ENCODE peak calls at places on chromosomes 1 and 21, in four cellular contexts. One of them, this sample, is unnamed.

GRCh38 chr1:66503841-66504470 is 30.0 kb upstream of the SGIP1 start:
- DNase-seq in activated CD4-positive, alpha-beta T cell treated with anti-CD3 and anti-CD28 coated beads for 24 hours: no peak
- DNase-seq in CD4-positive, alpha-beta T cell: no peak
- DNase-seq in endodermal cell: peak; percentile 87
- DNase-seq in this sample: no peak

GRCh38 chr1:53617382-53618217 is 121.4 kb downstream of the GLIS1 start:
- DNase-seq in activated CD4-positive, alpha-beta T cell treated with anti-CD3 and anti-CD28 coated beads for 24 hours: no peak
- DNase-seq in CD4-positive, alpha-beta T cell: peak; percentile 19
- DNase-seq in endodermal cell: peak; percentile 28
- DNase-seq in this sample: no peak

GRCh38 chr1:223153177-223154119 is 10.4 kb upstream of the TLR5 start:
- DNase-seq in activated CD4-positive, alpha-beta T cell treated with anti-CD3 and anti-CD28 coated beads for 24 hours: no peak
- DNase-seq in CD4-positive, alpha-beta T cell: no peak
- DNase-seq in endodermal cell: peak; percentile 57
- DNase-seq in this sample: no peak

GRCh38 chr1:44632511-44633072 is 41.7 kb downstream of the TMEM53 start:
- DNase-seq in activated CD4-positive, alpha-beta T cell treated with anti-CD3 and anti-CD28 coated beads for 24 hours: no peak
- DNase-seq in CD4-positive, alpha-beta T cell: no peak
- DNase-seq in endodermal cell: no peak
- DNase-seq in this sample: no peak

GRCh38 chr1:241640867-241641542 is 836 bp upstream of the CHML start:
- DNase-seq in activated CD4-positive, alpha-beta T cell treated with anti-CD3 and anti-CD28 coated beads for 24 hours: no peak
- DNase-seq in CD4-positive, alpha-beta T cell: no peak
- DNase-seq in endodermal cell: no peak
- DNase-seq in this sample: no peak

GRCh38 chr1:90386899-90387334 is 330.2 kb downstream of the BARHL2 start:
- DNase-seq in activated CD4-positive, alpha-beta T cell treated with anti-CD3 and anti-CD28 coated beads for 24 hours: no peak
- DNase-seq in CD4-positive, alpha-beta T cell: no peak
- DNase-seq in endodermal cell: no peak
- DNase-seq in this sample: no peak

GRCh38 chr1:87424541-87424940 is 95.9 kb downstream of the LMO4 start:
- DNase-seq in activated CD4-positive, alpha-beta T cell treated with anti-CD3 and anti-CD28 coated beads for 24 hours: no peak
- DNase-seq in CD4-positive, alpha-beta T cell: no peak
- DNase-seq in endodermal cell: no peak
- DNase-seq in this sample: no peak

GRCh38 chr1:37509181-37509580 is 5.4 kb downstream of the MEAF6 start:
- DNase-seq in activated CD4-positive, alpha-beta T cell treated with anti-CD3 and anti-CD28 coated beads for 24 hours: no peak
- DNase-seq in CD4-positive, alpha-beta T cell: no peak
- DNase-seq in endodermal cell: no peak
- DNase-seq in this sample: no peak

GRCh38 chr1:7551442-7551841 is 219.7 kb upstream of the VAMP3 start:
- DNase-seq in activated CD4-positive, alpha-beta T cell treated with anti-CD3 and anti-CD28 coated beads for 24 hours: no peak
- DNase-seq in CD4-positive, alpha-beta T cell: no peak
- DNase-seq in endodermal cell: no peak
- DNase-seq in this sample: no peak

GRCh38 chr1:77889240-77889637 is 815 bp downstream of the NEXN start:
- DNase-seq in activated CD4-positive, alpha-beta T cell treated with anti-CD3 and anti-CD28 coated beads for 24 hours: no peak
- DNase-seq in CD4-positive, alpha-beta T cell: no peak
- DNase-seq in endodermal cell: no peak
- DNase-seq in this sample: no peak

GRCh38 chr1:31396633-31397351 is 16.2 kb upstream of the SERINC2 start:
- DNase-seq in activated CD4-positive, alpha-beta T cell treated with anti-CD3 and anti-CD28 coated beads for 24 hours: no peak
- DNase-seq in CD4-positive, alpha-beta T cell: no peak
- DNase-seq in endodermal cell: no peak
- DNase-seq in this sample: no peak

GRCh38 chr1:220430059-220430458 is 97.9 kb upstream of the MARK1 start:
- DNase-seq in activated CD4-positive, alpha-beta T cell treated with anti-CD3 and anti-CD28 coated beads for 24 hours: no peak
- DNase-seq in CD4-positive, alpha-beta T cell: no peak
- DNase-seq in endodermal cell: peak; percentile 61
- DNase-seq in this sample: no peak

GRCh38 chr1:181490276-181490675 is 7.0 kb downstream of the CACNA1E start:
- DNase-seq in activated CD4-positive, alpha-beta T cell treated with anti-CD3 and anti-CD28 coated beads for 24 hours: no peak
- DNase-seq in CD4-positive, alpha-beta T cell: no peak
- DNase-seq in endodermal cell: no peak
- DNase-seq in this sample: no peak

GRCh38 chr1:160658162-160658955 is 11.5 kb upstream of the SLAMF1 start:
- DNase-seq in activated CD4-positive, alpha-beta T cell treated with anti-CD3 and anti-CD28 coated beads for 24 hours: no peak
- DNase-seq in CD4-positive, alpha-beta T cell: no peak
- DNase-seq in endodermal cell: peak; percentile 67
- DNase-seq in this sample: no peak

GRCh38 chr1:159436469-159436868 is 3.1 kb upstream of the OR10J1 start:
- DNase-seq in activated CD4-positive, alpha-beta T cell treated with anti-CD3 and anti-CD28 coated beads for 24 hours: no peak
- DNase-seq in CD4-positive, alpha-beta T cell: no peak
- DNase-seq in endodermal cell: no peak
- DNase-seq in this sample: no peak

GRCh38 chr21:42567861-42568260 is 54.2 kb downstream of the SLC37A1 start:
- DNase-seq in activated CD4-positive, alpha-beta T cell treated with anti-CD3 and anti-CD28 coated beads for 24 hours: no peak
- DNase-seq in CD4-positive, alpha-beta T cell: peak; percentile 23
- DNase-seq in endodermal cell: peak; percentile 6
- DNase-seq in this sample: no peak

GRCh38 chr1:232416026-232416568 is 213.8 kb downstream of the SIPA1L2 start:
- DNase-seq in activated CD4-positive, alpha-beta T cell treated with anti-CD3 and anti-CD28 coated beads for 24 hours: no peak
- DNase-seq in CD4-positive, alpha-beta T cell: no peak
- DNase-seq in endodermal cell: no peak
- DNase-seq in this sample: no peak

GRCh38 chr1:16924216-16924918 is 2.6 kb downstream of the CROCC start:
- DNase-seq in activated CD4-positive, alpha-beta T cell treated with anti-CD3 and anti-CD28 coated beads for 24 hours: no peak
- DNase-seq in CD4-positive, alpha-beta T cell: no peak
- DNase-seq in endodermal cell: peak; percentile 39
- DNase-seq in this sample: no peak

GRCh38 chr1:47235280-47235679 is 3.3 kb upstream of the TAL1 start:
- DNase-seq in activated CD4-positive, alpha-beta T cell treated with anti-CD3 and anti-CD28 coated beads for 24 hours: no peak
- DNase-seq in CD4-positive, alpha-beta T cell: no peak
- DNase-seq in endodermal cell: no peak
- DNase-seq in this sample: no peak

GRCh38 chr1:101317590-101317989 is 80.8 kb downstream of the S1PR1 start:
- DNase-seq in activated CD4-positive, alpha-beta T cell treated with anti-CD3 and anti-CD28 coated beads for 24 hours: no peak
- DNase-seq in CD4-positive, alpha-beta T cell: no peak
- DNase-seq in endodermal cell: peak; percentile 52
- DNase-seq in this sample: no peak

GRCh38 chr1:71196685-71197084 is 115.8 kb upstream of the ZRANB2 start:
- DNase-seq in activated CD4-positive, alpha-beta T cell treated with anti-CD3 and anti-CD28 coated beads for 24 hours: no peak
- DNase-seq in CD4-positive, alpha-beta T cell: no peak
- DNase-seq in endodermal cell: no peak
- DNase-seq in this sample: no peak

GRCh38 chr1:197911857-197912696 is 5.1 kb upstream of the LHX9 start:
- DNase-seq in activated CD4-positive, alpha-beta T cell treated with anti-CD3 and anti-CD28 coated beads for 24 hours: no peak
- DNase-seq in CD4-positive, alpha-beta T cell: no peak
- DNase-seq in endodermal cell: peak; percentile 78
- DNase-seq in this sample: no peak

GRCh38 chr1:19678931-19679453 is 14.3 kb downstream of the HTR6 start:
- DNase-seq in activated CD4-positive, alpha-beta T cell treated with anti-CD3 and anti-CD28 coated beads for 24 hours: no peak
- DNase-seq in CD4-positive, alpha-beta T cell: no peak
- DNase-seq in endodermal cell: no peak
- DNase-seq in this sample: no peak

GRCh38 chr1:21734526-21734925 is 48.4 kb downstream of the USP48 start:
- DNase-seq in activated CD4-positive, alpha-beta T cell treated with anti-CD3 and anti-CD28 coated beads for 24 hours: no peak
- DNase-seq in CD4-positive, alpha-beta T cell: no peak
- DNase-seq in endodermal cell: no peak
- DNase-seq in this sample: no peak

GRCh38 chr1:16137890-16138467 is 17.9 kb downstream of the EPHA2 start:
- DNase-seq in activated CD4-positive, alpha-beta T cell treated with anti-CD3 and anti-CD28 coated beads for 24 hours: no peak
- DNase-seq in CD4-positive, alpha-beta T cell: no peak
- DNase-seq in endodermal cell: no peak
- DNase-seq in this sample: no peak

GRCh38 chr1:85199667-85200366 is 999 bp downstream of the SYDE2 start:
- DNase-seq in activated CD4-positive, alpha-beta T cell treated with anti-CD3 and anti-CD28 coated beads for 24 hours: no peak
- DNase-seq in CD4-positive, alpha-beta T cell: no peak
- DNase-seq in endodermal cell: no peak
- DNase-seq in this sample: no peak

GRCh38 chr1:223141021-223141420 is 2.0 kb downstream of the TLR5 start:
- DNase-seq in activated CD4-positive, alpha-beta T cell treated with anti-CD3 and anti-CD28 coated beads for 24 hours: no peak
- DNase-seq in CD4-positive, alpha-beta T cell: no peak
- DNase-seq in endodermal cell: no peak
- DNase-seq in this sample: no peak

GRCh38 chr1:78045850-78046778 is at the start of gene GIPC2:
- DNase-seq in activated CD4-positive, alpha-beta T cell treated with anti-CD3 and anti-CD28 coated beads for 24 hours: peak; percentile 12
- DNase-seq in CD4-positive, alpha-beta T cell: peak; percentile 33
- DNase-seq in endodermal cell: peak; percentile 81
- DNase-seq in this sample: no peak

GRCh38 chr1:244301595-244302130 is 150.0 kb downstream of the ADSS2 start:
- DNase-seq in activated CD4-positive, alpha-beta T cell treated with anti-CD3 and anti-CD28 coated beads for 24 hours: no peak
- DNase-seq in CD4-positive, alpha-beta T cell: no peak
- DNase-seq in endodermal cell: no peak
- DNase-seq in this sample: no peak

GRCh38 chr1:243731301-243731891 is 118.6 kb downstream of the AKT3 start:
- DNase-seq in activated CD4-positive, alpha-beta T cell treated with anti-CD3 and anti-CD28 coated beads for 24 hours: no peak
- DNase-seq in CD4-positive, alpha-beta T cell: no peak
- DNase-seq in endodermal cell: no peak
- DNase-seq in this sample: no peak

GRCh38 chr1:25064465-25065238 is 134.6 kb upstream of the RUNX3 start:
- DNase-seq in activated CD4-positive, alpha-beta T cell treated with anti-CD3 and anti-CD28 coated beads for 24 hours: no peak
- DNase-seq in CD4-positive, alpha-beta T cell: no peak
- DNase-seq in endodermal cell: no peak
- DNase-seq in this sample: no peak

This sample was measured in T follicular helper cell.